ENCODE peak calls at places on chromosomes 12 and 14, in nine cellular contexts. One of them, this sample, is unnamed. For H3K4me1, the result is how much of the 10 kb centered on the place peaks cover.

GRCh38 chr12:110005319-110005973 is 6.2 kb downstream of the ANKRD13A start:
- DNase-seq in A549: no peak
- DNase-seq in cardiac muscle cell: no peak
- DNase-seq in HCT116: no peak
- DNase-seq in IMR-90: no peak
- DNase-seq in tibial nerve: no peak
- DNase-seq in PC-3: no peak
- DNase-seq in lower lobe of right lung: no peak
- DNase-seq in lung: no peak
- DNase-seq in this sample: no peak

GRCh38 chr12:110635055-110635454 is 21.1 kb downstream of the TCTN1 start:
- DNase-seq in A549: no peak
- DNase-seq in tibial nerve: no peak
- DNase-seq in lung: no peak
- DNase-seq in IMR-90: no peak
- DNase-seq in cardiac muscle cell: no peak
- DNase-seq in lower lobe of right lung: no peak
- DNase-seq in PC-3: no peak
- DNase-seq in HCT116: no peak
- DNase-seq in this sample: no peak

GRCh38 chr12:109064143-109064542 is 11.8 kb downstream of the USP30 start:
- DNase-seq in lower lobe of right lung: no peak
- DNase-seq in A549: no peak
- DNase-seq in lung: no peak
- DNase-seq in cardiac muscle cell: no peak
- DNase-seq in tibial nerve: no peak
- DNase-seq in HCT116: no peak
- DNase-seq in IMR-90: no peak
- DNase-seq in PC-3: no peak
- DNase-seq in this sample: no peak

GRCh38 chr14:64698899-64699298 is 5.3 kb upstream of the PLEKHG3 start:
- DNase-seq in lower lobe of right lung: no peak
- DNase-seq in HCT116: no peak
- DNase-seq in A549: peak
- DNase-seq in PC-3: peak
- DNase-seq in cardiac muscle cell: no peak
- DNase-seq in IMR-90: no peak
- DNase-seq in lung: no peak
- DNase-seq in tibial nerve: no peak
- DNase-seq in this sample: peak

GRCh38 chr12:119649202-119649808 is 18.6 kb upstream of the PRKAB1 start:
- DNase-seq in tibial nerve: no peak
- DNase-seq in cardiac muscle cell: peak
- DNase-seq in A549: no peak
- DNase-seq in lung: no peak
- DNase-seq in IMR-90: no peak
- DNase-seq in HCT116: no peak
- DNase-seq in PC-3: peak
- DNase-seq in lower lobe of right lung: no peak
- DNase-seq in this sample: no peak

GRCh38 chr12:130014485-130014807 is 110.6 kb upstream of the TMEM132D start:
- DNase-seq in A549: peak
- DNase-seq in HCT116: no peak
- DNase-seq in lower lobe of right lung: no peak
- DNase-seq in tibial nerve: no peak
- DNase-seq in lung: no peak
- DNase-seq in PC-3: no peak
- DNase-seq in cardiac muscle cell: no peak
- DNase-seq in IMR-90: no peak
- DNase-seq in this sample: no peak

GRCh38 chr12:116515674-116516073 is 43.5 kb upstream of the MAP1LC3B2 start:
- DNase-seq in PC-3: no peak
- DNase-seq in IMR-90: no peak
- DNase-seq in HCT116: no peak
- DNase-seq in lower lobe of right lung: no peak
- DNase-seq in tibial nerve: no peak
- DNase-seq in cardiac muscle cell: no peak
- DNase-seq in A549: no peak
- DNase-seq in lung: no peak
- DNase-seq in this sample: no peak

GRCh38 chr12:11863988-11864387 is 206.8 kb upstream of the BCL2L14 start:
- DNase-seq in IMR-90: no peak
- DNase-seq in lung: no peak
- DNase-seq in cardiac muscle cell: peak
- DNase-seq in tibial nerve: no peak
- DNase-seq in HCT116: no peak
- DNase-seq in lower lobe of right lung: no peak
- DNase-seq in PC-3: no peak
- DNase-seq in A549: no peak
- DNase-seq in this sample: no peak

GRCh38 chr12:95532851-95533250 is 18.4 kb downstream of the USP44 start:
- DNase-seq in PC-3: peak
- DNase-seq in lung: no peak
- DNase-seq in cardiac muscle cell: peak
- DNase-seq in IMR-90: peak
- DNase-seq in tibial nerve: no peak
- DNase-seq in lower lobe of right lung: no peak
- DNase-seq in HCT116: no peak
- DNase-seq in A549: no peak
- DNase-seq in this sample: no peak

GRCh38 chr14:62800577-62800976 is 244.7 kb downstream of the KCNH5 start:
- DNase-seq in PC-3: peak
- DNase-seq in tibial nerve: no peak
- DNase-seq in IMR-90: no peak
- DNase-seq in HCT116: no peak
- DNase-seq in A549: peak
- DNase-seq in lower lobe of right lung: no peak
- DNase-seq in lung: no peak
- DNase-seq in cardiac muscle cell: no peak
- DNase-seq in this sample: no peak

GRCh38 chr14:70086685-70087379 is 101.9 kb downstream of the SLC8A3 start:
- DNase-seq in tibial nerve: no peak
- DNase-seq in HCT116: peak
- DNase-seq in IMR-90: peak
- DNase-seq in lung: no peak
- DNase-seq in cardiac muscle cell: peak
- DNase-seq in PC-3: peak
- DNase-seq in lower lobe of right lung: no peak
- DNase-seq in A549: peak
- DNase-seq in this sample: peak

GRCh38 chr12:76470028-76470939 is 89.3 kb downstream of the OSBPL8 start:
- DNase-seq in A549: peak
- DNase-seq in PC-3: peak
- DNase-seq in HCT116: no peak
- DNase-seq in tibial nerve: no peak
- DNase-seq in IMR-90: peak
- DNase-seq in lung: no peak
- DNase-seq in cardiac muscle cell: peak
- DNase-seq in lower lobe of right lung: no peak
- DNase-seq in this sample: peak

DNA sequence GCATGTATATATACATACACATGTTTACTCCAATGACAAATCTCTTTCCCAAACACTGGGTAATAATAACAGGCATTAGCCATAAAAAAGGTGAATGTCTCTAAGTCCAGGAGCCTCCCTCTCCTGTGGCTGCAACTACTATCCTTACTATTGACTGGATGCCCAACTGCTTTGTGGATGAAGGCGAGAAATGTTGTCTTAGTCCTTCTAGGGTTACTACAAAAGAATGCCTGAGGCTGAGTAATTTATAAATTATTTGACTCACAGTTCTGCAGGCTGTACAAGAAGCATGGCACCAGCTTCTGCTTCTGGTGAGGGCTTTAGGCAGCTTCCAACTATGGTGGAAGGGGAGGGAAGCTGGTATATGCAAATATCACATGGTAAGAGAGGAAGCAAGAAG is 366.0 kb upstream of the DDHD1 start:
- DNase-seq in HCT116: no peak
- DNase-seq in lower lobe of right lung: no peak
- DNase-seq in PC-3: peak
- DNase-seq in IMR-90: peak
- DNase-seq in lung: no peak
- DNase-seq in cardiac muscle cell: no peak
- DNase-seq in tibial nerve: no peak
- DNase-seq in A549: no peak
- DNase-seq in this sample: no peak
- H3K27ac ChIP-seq in HCT116: no peak
- H3K27ac ChIP-seq in lower lobe of right lung: no peak
- H3K27ac ChIP-seq in PC-3: no peak
- H3K27ac ChIP-seq in IMR-90: peak
- H3K27ac ChIP-seq in lung: no peak
- H3K27ac ChIP-seq in cardiac muscle cell: no peak
- H3K27ac ChIP-seq in tibial nerve: no peak
- H3K27ac ChIP-seq in A549: no peak
- H3K27ac ChIP-seq in this sample: no peak

GRCh38 chr12:53227341-53227740 is 4.7 kb downstream of the RARG start:
- DNase-seq in tibial nerve: no peak
- DNase-seq in HCT116: no peak
- DNase-seq in lung: no peak
- DNase-seq in cardiac muscle cell: no peak
- DNase-seq in IMR-90: no peak
- DNase-seq in PC-3: no peak
- DNase-seq in lower lobe of right lung: peak
- DNase-seq in A549: no peak
- DNase-seq in this sample: no peak
- H3K4me1 ChIP-seq in tibial nerve: under half
- H3K4me1 ChIP-seq in HCT116: half or more
- H3K4me1 ChIP-seq in lung: under half
- H3K4me1 ChIP-seq in cardiac muscle cell: under half
- H3K4me1 ChIP-seq in IMR-90: under half
- H3K4me1 ChIP-seq in PC-3: half or more
- H3K4me1 ChIP-seq in lower lobe of right lung: half or more
- H3K4me1 ChIP-seq in A549: under half
- H3K4me1 ChIP-seq in this sample: under half

DNA sequence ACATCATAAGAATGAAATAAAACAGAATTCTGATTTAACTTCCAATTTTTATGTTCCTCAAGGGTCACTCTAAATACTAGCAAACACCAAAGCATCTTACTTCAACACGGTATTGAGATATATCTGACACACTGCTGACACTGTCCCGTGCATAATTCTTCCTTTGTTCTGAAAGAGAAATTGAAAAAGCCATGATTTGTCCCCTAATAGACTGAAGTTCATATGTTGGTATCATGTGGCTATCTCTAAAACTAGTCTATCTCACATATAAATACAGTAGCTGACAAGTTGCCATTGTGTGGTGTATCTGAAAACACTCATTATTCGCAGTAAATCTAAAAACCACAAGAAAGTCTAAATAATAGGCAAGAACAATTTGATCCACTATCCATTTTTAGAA is 118.4 kb downstream of the EPS8 start:
- DNase-seq in A549: no peak
- DNase-seq in tibial nerve: no peak
- DNase-seq in lower lobe of right lung: no peak
- DNase-seq in IMR-90: no peak
- DNase-seq in lung: no peak
- DNase-seq in PC-3: no peak
- DNase-seq in HCT116: no peak
- DNase-seq in cardiac muscle cell: no peak
- DNase-seq in this sample: no peak
- H3K27ac ChIP-seq in A549: no peak
- H3K27ac ChIP-seq in tibial nerve: no peak
- H3K27ac ChIP-seq in lower lobe of right lung: no peak
- H3K27ac ChIP-seq in IMR-90: no peak
- H3K27ac ChIP-seq in lung: no peak
- H3K27ac ChIP-seq in PC-3: no peak
- H3K27ac ChIP-seq in HCT116: no peak
- H3K27ac ChIP-seq in cardiac muscle cell: no peak
- H3K27ac ChIP-seq in this sample: no peak

GRCh38 chr14:22549981-22550670 is 38.9 kb downstream of the DAD1 start:
- DNase-seq in lung: no peak
- DNase-seq in tibial nerve: no peak
- DNase-seq in HCT116: no peak
- DNase-seq in A549: no peak
- DNase-seq in PC-3: peak
- DNase-seq in cardiac muscle cell: peak
- DNase-seq in IMR-90: peak
- DNase-seq in lower lobe of right lung: no peak
- DNase-seq in this sample: peak
- H3K4me1 ChIP-seq in lung: under half
- H3K4me1 ChIP-seq in tibial nerve: under half
- H3K4me1 ChIP-seq in HCT116: under half
- H3K4me1 ChIP-seq in A549: under half
- H3K4me1 ChIP-seq in PC-3: half or more
- H3K4me1 ChIP-seq in cardiac muscle cell: under half
- H3K4me1 ChIP-seq in IMR-90: under half
- H3K4me1 ChIP-seq in lower lobe of right lung: under half
- H3K4me1 ChIP-seq in this sample: half or more

GRCh38 chr14:60165547-60165876 is 314 bp upstream of the DHRS7 start:
- DNase-seq in A549: no peak
- DNase-seq in cardiac muscle cell: no peak
- DNase-seq in lower lobe of right lung: no peak
- DNase-seq in PC-3: no peak
- DNase-seq in tibial nerve: no peak
- DNase-seq in IMR-90: no peak
- DNase-seq in lung: no peak
- DNase-seq in HCT116: no peak
- DNase-seq in this sample: no peak
- H3K27ac ChIP-seq in A549: peak
- H3K27ac ChIP-seq in cardiac muscle cell: peak
- H3K27ac ChIP-seq in lower lobe of right lung: peak
- H3K27ac ChIP-seq in PC-3: peak
- H3K27ac ChIP-seq in tibial nerve: peak
- H3K27ac ChIP-seq in IMR-90: peak
- H3K27ac ChIP-seq in lung: peak
- H3K27ac ChIP-seq in HCT116: peak
- H3K27ac ChIP-seq in this sample: peak

GRCh38 chr14:89618309-89618708 is 201.3 kb upstream of the FOXN3 start:
- DNase-seq in tibial nerve: no peak
- DNase-seq in lower lobe of right lung: no peak
- DNase-seq in A549: no peak
- DNase-seq in PC-3: peak
- DNase-seq in HCT116: no peak
- DNase-seq in cardiac muscle cell: no peak
- DNase-seq in IMR-90: no peak
- DNase-seq in lung: no peak
- DNase-seq in this sample: peak

GRCh38 chr14:89620436-89620835 is 203.4 kb upstream of the FOXN3 start:
- DNase-seq in PC-3: no peak
- DNase-seq in A549: no peak
- DNase-seq in tibial nerve: no peak
- DNase-seq in IMR-90: no peak
- DNase-seq in lower lobe of right lung: no peak
- DNase-seq in lung: no peak
- DNase-seq in cardiac muscle cell: no peak
- DNase-seq in HCT116: no peak
- DNase-seq in this sample: no peak

GRCh38 chr14:89619616-89620273 is 202.7 kb upstream of the FOXN3 start:
- DNase-seq in tibial nerve: no peak
- DNase-seq in lung: no peak
- DNase-seq in lower lobe of right lung: no peak
- DNase-seq in cardiac muscle cell: no peak
- DNase-seq in PC-3: no peak
- DNase-seq in HCT116: no peak
- DNase-seq in A549: no peak
- DNase-seq in IMR-90: no peak
- DNase-seq in this sample: no peak

GRCh38 chr14:89617471-89618291 is 200.6 kb upstream of the FOXN3 start:
- DNase-seq in lung: no peak
- DNase-seq in lower lobe of right lung: no peak
- DNase-seq in A549: no peak
- DNase-seq in HCT116: no peak
- DNase-seq in IMR-90: peak
- DNase-seq in tibial nerve: peak
- DNase-seq in PC-3: peak
- DNase-seq in cardiac muscle cell: peak
- DNase-seq in this sample: peak

GRCh38 chr14:89618821-89619551 is 202.0 kb upstream of the FOXN3 start:
- DNase-seq in tibial nerve: peak
- DNase-seq in lower lobe of right lung: peak
- DNase-seq in cardiac muscle cell: peak
- DNase-seq in A549: peak
- DNase-seq in HCT116: peak
- DNase-seq in PC-3: peak
- DNase-seq in lung: peak
- DNase-seq in IMR-90: peak
- DNase-seq in this sample: peak
- H3K4me1 ChIP-seq in tibial nerve: under half
- H3K4me1 ChIP-seq in lower lobe of right lung: under half
- H3K4me1 ChIP-seq in cardiac muscle cell: under half
- H3K4me1 ChIP-seq in A549: under half
- H3K4me1 ChIP-seq in HCT116: under half
- H3K4me1 ChIP-seq in PC-3: under half
- H3K4me1 ChIP-seq in lung: under half
- H3K4me1 ChIP-seq in IMR-90: under half
- H3K4me1 ChIP-seq in this sample: under half

This sample was measured in SJSA1.